ENCODE peak calls at places on chromosomes 5 and 9, in four cellular contexts. T, O, X and A are unnamed samples.

GRCh38 chr9:136875155-136875554 is 9.0 kb upstream of the EDF1 start:
- DNase-seq in T (no peak), O (no peak), X (peak; percentile 40), A (no peak)

GRCh38 chr5:11355491-11355890 is 548.8 kb downstream of the CTNND2 start:
- DNase-seq in T (no peak), O (no peak), X (no peak), A (no peak)

GRCh38 chr9:91532325-91532724 is 108.7 kb upstream of the NFIL3 start:
- DNase-seq in T (no peak), O (no peak), X (no peak), A (no peak)

GRCh38 chr5:158224200-158224599 is 365.3 kb upstream of the CLINT1 start:
- DNase-seq in T (no peak), O (no peak), X (no peak), A (no peak)

GRCh38 chr5:67773439-67773988 is 442.0 kb upstream of the PIK3R1 start:
- DNase-seq in T (no peak), O (no peak), X (no peak), A (no peak)

GRCh38 chr5:87411586-87412416 is 929 bp downstream of the CCNH start:
- DNase-seq in T (peak; percentile 10), O (no peak), X (peak; percentile 16), A (no peak)

GRCh38 chr5:34007116-34007674 is 655 bp downstream of the AMACR start:
- DNase-seq in T (peak; percentile 52), O (no peak), X (no peak), A (no peak)

GRCh38 chr9:123663529-123663928 is 266.4 kb downstream of the DENND1A start:
- DNase-seq in T (no peak), O (no peak), X (no peak), A (no peak)

GRCh38 chr5:61919920-61920319 is 386.1 kb upstream of the KIF2A start:
- DNase-seq in T (no peak), O (no peak), X (no peak), A (no peak)

GRCh38 chr9:135217836-135218235 is 130.4 kb downstream of the OLFM1 start:
- DNase-seq in T (no peak), O (no peak), X (no peak), A (no peak)

GRCh38 chr5:56409331-56410190 is 176.4 kb upstream of the ANKRD55 start:
- DNase-seq in T (no peak), O (no peak), X (no peak), A (no peak)

GRCh38 chr9:18473551-18474279 is at the start of gene ADAMTSL1:
- DNase-seq in T (peak; percentile 61), O (peak; percentile 56), X (no peak), A (no peak)

GRCh38 chr9:31799953-31800609 is 584.4 kb upstream of the ACO1 start:
- DNase-seq in T (no peak), O (peak; percentile 33), X (no peak), A (peak; percentile 4)

DNA sequence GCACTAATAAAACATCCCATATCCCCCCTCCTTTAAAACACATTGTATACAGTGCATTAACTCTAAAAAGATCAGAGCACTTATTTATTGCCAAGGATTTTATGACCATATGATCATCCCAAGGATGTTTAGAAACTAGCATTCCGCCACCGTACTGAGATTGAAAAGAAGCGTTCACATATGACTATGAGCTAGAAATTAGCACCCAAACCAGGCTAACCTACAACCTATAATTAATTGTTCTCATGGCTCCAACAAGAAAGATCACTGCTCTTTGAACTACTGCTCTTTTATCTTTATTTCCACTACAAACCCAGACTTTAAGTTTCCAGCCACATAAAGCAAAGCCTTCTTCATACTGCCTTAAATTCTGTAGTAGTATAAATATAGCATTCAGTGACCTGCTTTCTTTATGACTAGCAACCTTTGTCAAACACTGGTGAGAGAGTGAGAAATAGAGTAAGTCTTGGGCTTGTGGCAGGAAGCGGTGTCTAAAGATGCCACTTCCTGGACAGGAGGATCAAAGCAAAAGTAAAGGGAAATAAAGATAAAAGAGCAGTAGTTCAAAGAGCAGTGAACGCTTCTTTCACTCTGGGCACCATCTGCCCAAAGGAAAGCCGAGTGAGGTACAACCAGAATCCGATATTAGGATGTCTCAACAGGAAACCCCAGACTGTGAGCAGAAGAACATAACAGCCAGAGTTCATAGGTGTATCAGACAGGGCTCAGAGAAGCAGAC is 151.1 kb upstream of the ERCC6L2 start:
- DNase-seq in T (no peak), O (no peak), X (no peak), A (peak; percentile 83)
- TF ChIP-seq NRF1 in T (no peak), O (no peak), X (no peak), A (no peak)

GRCh38 chr5:134224905-134225779 is 731 bp downstream of the PPP2CA start:
- DNase-seq in T (peak; percentile 84), O (no peak), X (peak; percentile 69), A (no peak)
- TF ChIP-seq NRF1 in T (no peak), O (no peak), X (no peak), A (no peak)

DNA sequence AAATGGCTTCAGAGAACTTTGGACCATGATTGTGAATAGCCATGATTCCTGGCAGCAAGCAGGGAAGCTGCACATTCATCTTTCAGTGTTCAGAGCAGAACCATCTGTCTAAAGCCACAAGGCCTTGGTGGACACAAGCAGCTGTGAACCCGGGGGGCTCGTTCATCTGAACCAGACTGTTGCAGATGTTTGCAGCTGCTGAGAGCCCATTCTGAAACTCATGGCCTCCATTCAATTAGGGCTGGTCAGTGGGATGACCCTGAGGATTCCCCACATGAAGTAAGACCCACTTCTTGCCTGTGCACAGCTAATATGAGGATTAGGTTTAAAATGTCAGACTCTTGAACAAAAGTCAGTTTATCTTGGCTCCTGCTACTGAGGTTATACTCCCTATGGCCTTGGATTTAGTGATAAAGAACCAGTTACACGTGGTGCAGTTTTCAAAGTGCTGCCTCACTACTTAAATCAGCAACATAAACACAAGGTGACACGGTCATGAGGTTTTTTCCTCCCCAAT is 109.8 kb upstream of the IFNK start:
- DNase-seq in T (no peak), O (no peak), X (no peak), A (no peak)
- TF ChIP-seq NRF1 in T (no peak), O (no peak), X (no peak), A (no peak)

DNA sequence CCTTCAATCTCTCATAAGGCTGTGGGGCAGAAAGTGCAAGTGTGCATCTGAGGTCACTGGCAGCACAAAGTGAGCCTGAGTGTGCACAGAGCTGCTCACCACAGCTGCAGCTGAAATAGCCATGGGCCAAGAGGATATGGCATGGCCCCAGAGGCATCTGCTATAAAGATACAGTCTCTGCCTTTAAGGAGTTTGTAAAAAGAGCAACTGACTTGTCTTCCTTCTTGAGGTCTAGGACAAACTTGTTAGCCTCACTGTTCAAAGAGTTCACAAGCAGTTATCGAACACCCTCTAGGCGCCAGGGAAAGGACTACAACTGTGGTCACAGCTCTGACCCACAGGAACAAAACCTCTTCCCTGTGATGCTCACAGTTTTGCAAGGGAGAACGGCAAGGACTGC is 190.0 kb upstream of the TRIM32 start:
- DNase-seq in T (no peak), O (no peak), X (no peak), A (no peak)
- TF ChIP-seq NRF1 in T (no peak), O (no peak), X (no peak), A (no peak)

GRCh38 chr9:129835128-129835859 is at the start of the genes C9orf78 and USP20:
- DNase-seq in T (peak; percentile 100), O (peak; percentile 93), X (peak; percentile 100), A (peak; percentile 86)

GRCh38 chr9:129834489-129835127 is 467 bp downstream of the C9orf78 start:
- DNase-seq in T (peak; percentile 44), O (no peak), X (no peak), A (no peak)

GRCh38 chr9:129835860-129836223 is 584 bp downstream of the USP20 start:
- DNase-seq in T (peak; percentile 55), O (no peak), X (no peak), A (no peak)

GRCh38 chr9:129838707-129839259 is 3.5 kb downstream of the USP20 start:
- DNase-seq in T (no peak), O (no peak), X (no peak), A (no peak)

DNA sequence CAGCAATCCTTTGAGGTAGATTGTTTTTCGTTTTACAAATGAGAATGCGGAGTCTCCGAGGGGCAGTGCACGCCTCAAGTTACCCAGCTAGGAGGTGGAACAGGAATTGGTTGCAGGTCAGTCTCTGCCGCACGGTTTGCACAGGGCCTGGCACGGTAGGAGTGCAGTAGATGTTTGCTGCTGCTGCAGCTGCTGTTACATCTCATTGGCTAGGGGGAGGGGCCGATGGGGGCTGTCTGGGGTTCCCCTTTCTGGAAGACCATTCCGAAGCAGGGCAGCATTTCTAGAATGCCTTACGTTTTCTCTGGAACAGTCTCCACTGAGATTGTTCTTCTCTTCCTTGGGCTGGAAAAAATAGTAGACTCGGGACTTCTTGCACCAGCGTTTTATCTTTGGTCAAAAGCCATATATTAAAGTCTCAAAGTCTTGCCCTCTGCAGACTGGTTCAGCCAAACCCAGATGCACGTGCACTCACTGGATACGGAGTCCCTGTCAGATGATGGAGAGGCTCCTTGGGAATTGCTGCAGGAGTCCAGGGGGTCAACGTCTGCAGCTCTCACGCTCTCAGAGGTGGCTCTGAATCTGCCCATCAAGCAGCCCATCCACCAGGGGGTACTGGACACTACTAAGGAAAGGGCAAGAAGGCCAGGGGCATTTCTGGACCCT is 1.2 kb downstream of the USP20 start:
- DNase-seq in T (no peak), O (no peak), X (peak; percentile 43), A (no peak)
- TF ChIP-seq NRF1 in T (no peak), O (no peak), X (no peak), A (no peak)